ENCODE peak calls at places on chromosomes 12 and 14, in seven cellular contexts. One of them, this sample, is unnamed.

GRCh38 chr12:43352001-43352400 is 200.0 kb downstream of the ADAMTS20 start:
- DNase-seq in RWPE2: no peak
- DNase-seq in GM23338: no peak
- DNase-seq in right atrium auricular region: no peak
- DNase-seq in OCI-LY7: no peak
- DNase-seq in brain microvascular endothelial cell: no peak
- DNase-seq in H9: no peak
- DNase-seq in this sample: no peak

GRCh38 chr12:77337327-77337726 is 272.0 kb upstream of the E2F7 start:
- DNase-seq in RWPE2: no peak
- DNase-seq in GM23338: no peak
- DNase-seq in right atrium auricular region: no peak
- DNase-seq in OCI-LY7: no peak
- DNase-seq in brain microvascular endothelial cell: no peak
- DNase-seq in H9: no peak
- DNase-seq in this sample: no peak

GRCh38 chr14:90610641-90611040 is 205.6 kb downstream of the TTC7B start:
- DNase-seq in RWPE2: no peak
- DNase-seq in GM23338: no peak
- DNase-seq in right atrium auricular region: no peak
- DNase-seq in OCI-LY7: no peak
- DNase-seq in brain microvascular endothelial cell: no peak
- DNase-seq in H9: no peak
- DNase-seq in this sample: no peak

GRCh38 chr12:31370645-31371620 is 45.0 kb upstream of the SINHCAF start:
- DNase-seq in RWPE2: no peak
- DNase-seq in GM23338: peak; percentile 97
- DNase-seq in right atrium auricular region: no peak
- DNase-seq in OCI-LY7: no peak
- DNase-seq in brain microvascular endothelial cell: no peak
- DNase-seq in H9: peak; percentile 90
- DNase-seq in this sample: no peak

GRCh38 chr12:6056406-6057211 is 67.9 kb downstream of the VWF start:
- DNase-seq in RWPE2: no peak
- DNase-seq in GM23338: peak; percentile 85
- DNase-seq in right atrium auricular region: no peak
- DNase-seq in OCI-LY7: peak; percentile 52
- DNase-seq in brain microvascular endothelial cell: no peak
- DNase-seq in H9: peak; percentile 89
- DNase-seq in this sample: peak; percentile 79

GRCh38 chr12:5047729-5048128 is 4.0 kb downstream of the KCNA5 start:
- DNase-seq in RWPE2: no peak
- DNase-seq in GM23338: no peak
- DNase-seq in right atrium auricular region: no peak
- DNase-seq in OCI-LY7: no peak
- DNase-seq in brain microvascular endothelial cell: no peak
- DNase-seq in H9: no peak
- DNase-seq in this sample: no peak

GRCh38 chr14:89618309-89618708 is 201.3 kb upstream of the FOXN3 start:
- DNase-seq in RWPE2: no peak
- DNase-seq in GM23338: no peak
- DNase-seq in right atrium auricular region: no peak
- DNase-seq in OCI-LY7: peak; percentile 28
- DNase-seq in brain microvascular endothelial cell: no peak
- DNase-seq in H9: no peak
- DNase-seq in this sample: no peak

GRCh38 chr12:2805146-2805525 is 7.3 kb upstream of the ITFG2 start:
- DNase-seq in RWPE2: no peak
- DNase-seq in GM23338: no peak
- DNase-seq in right atrium auricular region: no peak
- DNase-seq in OCI-LY7: no peak
- DNase-seq in brain microvascular endothelial cell: peak; percentile 29
- DNase-seq in H9: no peak
- DNase-seq in this sample: no peak

GRCh38 chr12:19972325-19973288 is 395.7 kb upstream of the PDE3A start:
- DNase-seq in RWPE2: no peak
- DNase-seq in GM23338: no peak
- DNase-seq in right atrium auricular region: no peak
- DNase-seq in OCI-LY7: no peak
- DNase-seq in brain microvascular endothelial cell: peak; percentile 56
- DNase-seq in H9: no peak
- DNase-seq in this sample: no peak

GRCh38 chr12:15540469-15540872 is 218.2 kb downstream of the PTPRO start:
- DNase-seq in RWPE2: no peak
- DNase-seq in GM23338: no peak
- DNase-seq in right atrium auricular region: no peak
- DNase-seq in OCI-LY7: no peak
- DNase-seq in brain microvascular endothelial cell: peak; percentile 16
- DNase-seq in H9: no peak
- DNase-seq in this sample: peak; percentile 46

GRCh38 chr14:73786632-73786941 is 65.0 kb upstream of the PTGR2 start:
- DNase-seq in RWPE2: peak; percentile 61
- DNase-seq in GM23338: peak; percentile 79
- DNase-seq in right atrium auricular region: no peak
- DNase-seq in OCI-LY7: peak; percentile 65
- DNase-seq in brain microvascular endothelial cell: no peak
- DNase-seq in H9: peak; percentile 58
- DNase-seq in this sample: peak; percentile 36

GRCh38 chr14:92704821-92705220 is 43.6 kb downstream of the LGMN start:
- DNase-seq in RWPE2: peak; percentile 54
- DNase-seq in GM23338: no peak
- DNase-seq in right atrium auricular region: no peak
- DNase-seq in OCI-LY7: no peak
- DNase-seq in brain microvascular endothelial cell: no peak
- DNase-seq in H9: no peak
- DNase-seq in this sample: no peak

GRCh38 chr14:66998013-66998412 is 191.2 kb upstream of the GARIN2 start:
- DNase-seq in RWPE2: no peak
- DNase-seq in GM23338: no peak
- DNase-seq in right atrium auricular region: no peak
- DNase-seq in OCI-LY7: no peak
- DNase-seq in brain microvascular endothelial cell: no peak
- DNase-seq in H9: no peak
- DNase-seq in this sample: no peak

GRCh38 chr14:37443461-37443860 is 151.6 kb downstream of the FOXA1 start:
- DNase-seq in RWPE2: no peak
- DNase-seq in GM23338: no peak
- DNase-seq in right atrium auricular region: no peak
- DNase-seq in OCI-LY7: no peak
- DNase-seq in brain microvascular endothelial cell: no peak
- DNase-seq in H9: no peak
- DNase-seq in this sample: no peak

GRCh38 chr12:70756118-70756517 is 118.9 kb upstream of the PTPRB start:
- DNase-seq in RWPE2: no peak
- DNase-seq in GM23338: no peak
- DNase-seq in right atrium auricular region: no peak
- DNase-seq in OCI-LY7: no peak
- DNase-seq in brain microvascular endothelial cell: peak; percentile 12
- DNase-seq in H9: no peak
- DNase-seq in this sample: no peak

GRCh38 chr14:75196468-75196867 is 20.1 kb upstream of the TMED10 start:
- DNase-seq in RWPE2: no peak
- DNase-seq in GM23338: no peak
- DNase-seq in right atrium auricular region: no peak
- DNase-seq in OCI-LY7: peak; percentile 34
- DNase-seq in brain microvascular endothelial cell: no peak
- DNase-seq in H9: no peak
- DNase-seq in this sample: no peak

GRCh38 chr12:96886998-96887677 is 19.9 kb upstream of the NEDD1 start:
- DNase-seq in RWPE2: no peak
- DNase-seq in GM23338: peak; percentile 43
- DNase-seq in right atrium auricular region: no peak
- DNase-seq in OCI-LY7: no peak
- DNase-seq in brain microvascular endothelial cell: peak; percentile 38
- DNase-seq in H9: peak; percentile 43
- DNase-seq in this sample: no peak

GRCh38 chr12:25959069-25959961 is 833 bp downstream of the RASSF8 start:
- DNase-seq in RWPE2: no peak
- DNase-seq in GM23338: peak; percentile 64
- DNase-seq in right atrium auricular region: peak; percentile 80
- DNase-seq in OCI-LY7: no peak
- DNase-seq in brain microvascular endothelial cell: peak; percentile 80
- DNase-seq in H9: peak; percentile 59
- DNase-seq in this sample: peak; percentile 53

GRCh38 chr14:84454114-84454513 is 1075.8 kb upstream of the FLRT2 start:
- DNase-seq in RWPE2: no peak
- DNase-seq in GM23338: no peak
- DNase-seq in right atrium auricular region: no peak
- DNase-seq in OCI-LY7: no peak
- DNase-seq in brain microvascular endothelial cell: no peak
- DNase-seq in H9: no peak
- DNase-seq in this sample: no peak

DNA sequence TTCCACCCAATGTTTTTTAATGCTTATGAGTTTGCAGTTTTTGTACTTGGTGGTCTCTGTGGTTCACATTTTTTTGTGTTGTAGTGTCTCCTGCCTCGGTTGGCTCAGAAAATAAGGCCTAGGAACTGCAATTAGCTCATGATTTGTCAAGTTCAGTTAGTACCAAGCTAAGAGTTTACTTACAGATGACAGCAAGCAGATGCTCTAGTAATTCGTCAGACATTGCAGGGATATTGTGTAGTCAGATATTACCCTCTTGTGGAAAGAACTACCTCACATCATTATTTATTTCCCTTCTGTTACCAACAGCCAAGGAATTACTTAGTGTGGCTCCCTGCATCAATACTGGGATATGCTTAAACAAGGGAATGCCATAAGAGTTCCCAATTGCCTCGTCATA is 14.6 kb downstream of the DYRK2 start:
- DNase-seq in RWPE2: no peak
- DNase-seq in GM23338: no peak
- DNase-seq in right atrium auricular region: no peak
- DNase-seq in OCI-LY7: no peak
- DNase-seq in brain microvascular endothelial cell: no peak
- DNase-seq in H9: no peak
- DNase-seq in this sample: no peak
- TF ChIP-seq CTCF in RWPE2: no peak
- TF ChIP-seq CTCF in GM23338: no peak
- TF ChIP-seq CTCF in right atrium auricular region: no peak
- TF ChIP-seq CTCF in OCI-LY7: no peak
- TF ChIP-seq CTCF in brain microvascular endothelial cell: no peak
- TF ChIP-seq CTCF in H9: no peak
- TF ChIP-seq CTCF in this sample: no peak

DNA sequence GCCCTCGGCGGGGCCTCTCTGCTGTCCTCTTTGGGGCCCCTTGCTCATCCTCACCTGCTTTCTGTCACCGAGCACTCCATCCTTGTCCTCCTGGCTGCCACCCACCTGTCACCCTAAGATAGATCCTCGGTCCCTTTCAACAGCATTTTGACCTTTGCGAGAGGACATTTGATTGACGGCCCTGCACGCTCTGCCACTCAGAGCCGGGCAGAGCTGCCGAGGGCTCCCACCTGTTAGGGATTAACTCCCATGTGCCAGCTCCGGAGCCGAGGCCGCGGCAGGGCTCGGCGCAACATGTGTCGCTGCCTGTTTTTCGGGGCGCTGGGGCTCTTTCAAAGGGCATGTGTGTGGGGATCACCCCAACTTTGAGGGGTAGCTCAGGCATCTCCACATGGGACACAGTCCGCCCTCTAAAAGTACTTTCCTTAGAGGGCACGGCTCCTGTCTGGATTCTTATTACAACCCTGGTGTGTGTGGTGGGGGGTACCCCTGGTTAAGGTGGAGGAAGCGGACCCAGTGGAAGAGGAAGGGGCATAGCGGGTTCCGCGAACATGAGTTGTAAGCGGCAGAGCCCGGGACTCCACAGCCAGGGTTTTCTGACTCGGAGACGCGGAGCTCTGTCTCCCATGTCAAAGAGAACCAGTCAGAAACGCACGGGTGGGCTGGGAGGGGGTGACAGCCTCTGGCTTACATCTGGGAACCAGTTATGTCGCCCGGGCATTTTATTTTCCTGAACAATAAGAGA is 800 bp upstream of the MEG3 start:
- DNase-seq in RWPE2: no peak
- DNase-seq in GM23338: no peak
- DNase-seq in right atrium auricular region: no peak
- DNase-seq in OCI-LY7: no peak
- DNase-seq in brain microvascular endothelial cell: no peak
- DNase-seq in H9: no peak
- DNase-seq in this sample: no peak
- H3K27ac ChIP-seq in RWPE2: no peak overlapping the region
- H3K27ac ChIP-seq in GM23338: no peak overlapping the region
- H3K27ac ChIP-seq in right atrium auricular region: no peak overlapping the region
- H3K27ac ChIP-seq in OCI-LY7: no peak overlapping the region
- H3K27ac ChIP-seq in brain microvascular endothelial cell: peak overlapping the region; percentile 77
- H3K27ac ChIP-seq in H9: no peak overlapping the region
- H3K27ac ChIP-seq in this sample: no peak overlapping the region

GRCh38 chr12:48937170-48937569 is 11.9 kb upstream of the FKBP11 start:
- DNase-seq in RWPE2: no peak
- DNase-seq in GM23338: peak; percentile 74
- DNase-seq in right atrium auricular region: no peak
- DNase-seq in OCI-LY7: peak; percentile 21
- DNase-seq in brain microvascular endothelial cell: no peak
- DNase-seq in H9: peak; percentile 53
- DNase-seq in this sample: no peak

GRCh38 chr12:48932878-48933277 is 7.6 kb upstream of the FKBP11 start:
- DNase-seq in RWPE2: no peak
- DNase-seq in GM23338: no peak
- DNase-seq in right atrium auricular region: no peak
- DNase-seq in OCI-LY7: no peak
- DNase-seq in brain microvascular endothelial cell: no peak
- DNase-seq in H9: no peak
- DNase-seq in this sample: no peak

GRCh38 chr12:48936379-48936979 is 11.2 kb upstream of the FKBP11 start:
- DNase-seq in RWPE2: no peak
- DNase-seq in GM23338: peak; percentile 94
- DNase-seq in right atrium auricular region: peak; percentile 79
- DNase-seq in OCI-LY7: peak; percentile 74
- DNase-seq in brain microvascular endothelial cell: peak; percentile 63
- DNase-seq in H9: peak; percentile 86
- DNase-seq in this sample: peak; percentile 74

GRCh38 chr12:48933664-48934311 is 8.5 kb upstream of the FKBP11 start:
- DNase-seq in RWPE2: no peak
- DNase-seq in GM23338: no peak
- DNase-seq in right atrium auricular region: no peak
- DNase-seq in OCI-LY7: no peak
- DNase-seq in brain microvascular endothelial cell: no peak
- DNase-seq in H9: no peak
- DNase-seq in this sample: no peak

DNA sequence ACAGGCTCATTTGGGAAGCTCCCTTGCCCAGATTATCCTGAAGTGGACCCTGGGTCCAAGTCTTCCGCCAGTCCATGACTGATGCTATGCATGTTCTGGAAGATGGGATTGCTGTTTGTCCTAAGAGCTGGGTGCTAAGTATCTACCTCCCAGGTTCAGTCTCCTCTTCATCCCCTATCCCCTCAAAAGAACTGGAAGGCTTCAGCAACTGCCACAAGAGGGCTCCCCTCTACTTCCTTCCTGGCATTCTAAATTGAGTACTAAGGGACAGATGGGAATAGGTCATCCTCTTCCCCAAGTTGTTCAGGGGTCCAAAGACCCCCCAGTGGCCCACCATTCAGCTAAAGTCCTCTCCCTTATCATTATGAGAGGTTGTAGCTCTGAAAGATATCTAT is 9.0 kb upstream of the FKBP11 start:
- DNase-seq in RWPE2: no peak
- DNase-seq in GM23338: peak; percentile 34
- DNase-seq in right atrium auricular region: no peak
- DNase-seq in OCI-LY7: no peak
- DNase-seq in brain microvascular endothelial cell: no peak
- DNase-seq in H9: no peak
- DNase-seq in this sample: no peak
- TF ChIP-seq CTCF in RWPE2: peak; percentile 39
- TF ChIP-seq CTCF in GM23338: peak; percentile 62
- TF ChIP-seq CTCF in right atrium auricular region: no peak
- TF ChIP-seq CTCF in OCI-LY7: peak; percentile 74
- TF ChIP-seq CTCF in brain microvascular endothelial cell: peak; percentile 63
- TF ChIP-seq CTCF in H9: peak; percentile 62
- TF ChIP-seq CTCF in this sample: peak; percentile 51

GRCh38 chr14:68808696-68809095 is 15.8 kb upstream of the ZFP36L1 start:
- DNase-seq in RWPE2: peak; percentile 45
- DNase-seq in GM23338: no peak
- DNase-seq in right atrium auricular region: no peak
- DNase-seq in OCI-LY7: no peak
- DNase-seq in brain microvascular endothelial cell: no peak
- DNase-seq in H9: peak; percentile 26
- DNase-seq in this sample: no peak
- H3K27ac ChIP-seq in RWPE2: no peak overlapping the region
- H3K27ac ChIP-seq in GM23338: no peak overlapping the region
- H3K27ac ChIP-seq in right atrium auricular region: peak overlapping the region; percentile 13
- H3K27ac ChIP-seq in OCI-LY7: no peak overlapping the region
- H3K27ac ChIP-seq in brain microvascular endothelial cell: no peak overlapping the region
- H3K27ac ChIP-seq in H9: no peak overlapping the region
- H3K27ac ChIP-seq in this sample: no peak overlapping the region